ENCODE peak calls at places on chromosomes 7 and 10, in five cellular contexts. S is mesothelial cell of epicardium, I is HCT116, M is lower leg skin, K is fibroblast of lung. T is an unnamed sample.

GRCh38 chr7:128904381-128905197 is 5.9 kb downstream of the KCP start:
- DNase-seq in S (no peak), I (peak), M (peak), K (peak), T (peak)

GRCh38 chr7:82740246-82740848 is 296.8 kb upstream of the CACNA2D1 start:
- DNase-seq in S (no peak), I (peak), M (no peak), K (peak), T (peak)

GRCh38 chr7:27235387-27236052 is 7.1 kb upstream of the EVX1 start:
- DNase-seq in S (peak), I (peak), M (peak), K (no peak), T (peak)

GRCh38 chr10:24207781-24208611 is 942 bp upstream of the KIAA1217 start:
- DNase-seq in S (no peak), I (no peak), M (peak), K (peak), T (no peak)

GRCh38 chr7:3482147-3482921 is 181.3 kb downstream of the SDK1 start:
- DNase-seq in S (no peak), I (peak), M (no peak), K (peak), T (no peak)

GRCh38 chr10:62590305-62590704 is 214.2 kb upstream of the ADO start:
- DNase-seq in S (no peak), I (no peak), M (no peak), K (no peak), T (no peak)

GRCh38 chr10:67664936-67665335 is 31.1 kb downstream of the CTNNA3 start:
- DNase-seq in S (no peak), I (no peak), M (no peak), K (peak), T (no peak)

GRCh38 chr10:10526846-10527245 is 490.8 kb upstream of the CELF2 start:
- DNase-seq in S (no peak), I (no peak), M (no peak), K (peak), T (no peak)

GRCh38 chr7:50119815-50120637 is 27.0 kb upstream of the ZPBP start:
- DNase-seq in S (no peak), I (no peak), M (no peak), K (no peak), T (peak)

GRCh38 chr7:147008530-147008929 is 891.9 kb downstream of the CNTNAP2 start:
- DNase-seq in S (no peak), I (no peak), M (no peak), K (no peak), T (no peak)

GRCh38 chr10:42864575-42864974 is 82.0 kb downstream of the BMS1 start:
- DNase-seq in S (no peak), I (peak), M (no peak), K (peak), T (no peak)
- TF ChIP-seq CTCF in S (no peak), I (peak), M (no peak), K (peak), T (no peak)

GRCh38 chr10:12973149-12973718 is 28.3 kb downstream of the CCDC3 start:
- DNase-seq in S (no peak), I (no peak), M (peak), K (no peak), T (no peak)

GRCh38 chr10:12974845-12975199 is 26.7 kb downstream of the CCDC3 start:
- DNase-seq in S (no peak), I (no peak), M (no peak), K (no peak), T (no peak)

GRCh38 chr10:12974123-12974844 is 27.2 kb downstream of the CCDC3 start:
- DNase-seq in S (no peak), I (no peak), M (peak), K (no peak), T (no peak)

GRCh38 chr10:12975906-12976305 is 25.6 kb downstream of the CCDC3 start:
- DNase-seq in S (no peak), I (no peak), M (peak), K (no peak), T (no peak)

GRCh38 chr10:12975266-12975665 is 26.2 kb downstream of the CCDC3 start:
- DNase-seq in S (no peak), I (no peak), M (peak), K (no peak), T (no peak)
- TF ChIP-seq CTCF in S (no peak), I (peak), M (no peak), K (peak), T (no peak)

GRCh38 chr7:42137941-42138340 is 99.1 kb downstream of the GLI3 start:
- DNase-seq in S (no peak), I (no peak), M (no peak), K (no peak), T (no peak)

GRCh38 chr7:42135728-42136127 is 101.3 kb downstream of the GLI3 start:
- DNase-seq in S (no peak), I (no peak), M (no peak), K (no peak), T (no peak)

GRCh38 chr7:42139751-42140150 is 97.3 kb downstream of the GLI3 start:
- DNase-seq in S (no peak), I (no peak), M (no peak), K (no peak), T (no peak)

GRCh38 chr7:42137431-42137830 is 99.6 kb downstream of the GLI3 start:
- DNase-seq in S (no peak), I (no peak), M (no peak), K (no peak), T (no peak)

DNA sequence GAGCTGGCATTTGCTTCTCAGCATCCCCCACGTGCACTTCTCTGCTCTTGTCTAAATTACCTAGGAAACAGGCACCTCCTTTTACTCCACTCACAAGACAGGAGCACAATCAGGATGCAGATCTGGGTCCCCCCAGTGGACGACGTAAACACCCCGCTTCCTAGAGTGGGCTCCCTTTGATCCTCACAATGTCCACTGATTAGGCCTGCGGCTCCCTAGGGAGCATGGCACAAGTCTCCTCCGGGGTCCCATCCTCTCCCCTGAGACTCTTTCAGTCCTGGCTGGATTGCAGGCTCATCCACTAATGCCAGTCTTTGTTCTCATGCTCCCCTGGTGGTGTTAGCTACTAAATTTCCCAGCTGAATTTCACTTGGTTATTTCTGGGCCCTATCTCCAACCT is 98.3 kb downstream of the GLI3 start:
- DNase-seq in S (no peak), I (no peak), M (no peak), K (no peak), T (no peak)
- TF ChIP-seq CTCF in S (no peak), I (no peak), M (no peak), K (no peak), T (no peak)

DNA sequence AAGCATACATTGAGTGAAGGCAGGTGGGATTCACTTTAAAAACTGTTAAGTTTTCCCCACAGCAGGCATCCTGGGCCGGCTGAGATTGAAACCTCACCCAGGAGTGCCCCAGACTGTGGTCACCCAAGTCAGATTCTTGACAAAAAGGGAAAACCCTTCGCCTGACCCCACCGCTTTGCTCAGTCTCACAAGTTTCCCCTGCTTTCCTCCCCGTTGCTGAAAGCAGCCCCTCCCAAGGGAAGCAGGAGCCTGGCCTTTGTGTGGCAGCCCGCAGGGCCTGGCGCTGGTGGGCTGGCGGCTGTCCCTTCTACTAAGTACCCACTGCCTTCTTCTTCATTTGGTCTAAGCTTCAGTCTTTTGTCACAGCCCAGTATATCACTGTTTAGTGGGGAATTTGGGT is 16.0 kb downstream of the RNF32 start:
- DNase-seq in S (no peak), I (no peak), M (no peak), K (no peak), T (no peak)
- TF ChIP-seq CTCF in S (no peak), I (no peak), M (no peak), K (no peak), T (no peak)

GRCh38 chr7:36522453-36523007 is 132.9 kb downstream of the ANLN start:
- DNase-seq in S (no peak), I (no peak), M (peak), K (no peak), T (no peak)
- TF ChIP-seq CTCF in S (no peak), I (no peak), M (no peak), K (no peak), T (no peak)

DNA sequence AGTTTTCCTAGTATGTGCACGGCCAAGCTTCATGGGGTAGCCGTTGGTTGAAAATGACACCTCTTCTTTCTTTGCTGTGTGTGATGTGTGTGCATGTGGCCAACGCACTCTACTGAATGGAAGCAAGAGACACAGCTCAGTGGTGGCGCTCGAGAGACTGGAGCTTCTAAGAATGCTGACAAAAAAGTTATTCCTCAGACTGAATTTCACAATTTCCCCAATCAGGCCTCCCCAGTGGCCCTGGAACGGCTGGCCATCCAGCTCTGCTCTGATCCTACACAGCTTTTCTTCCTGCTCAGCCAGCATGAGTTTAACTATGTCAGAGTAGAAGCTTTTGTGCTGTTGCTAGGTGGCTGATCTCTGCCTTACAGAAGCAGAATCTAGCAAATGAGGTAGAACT is 186.7 kb upstream of the PLXDC2 start:
- DNase-seq in S (no peak), I (no peak), M (peak), K (peak), T (no peak)
- TF ChIP-seq CTCF in S (no peak), I (no peak), M (no peak), K (peak), T (no peak)

T was measured in activated CD8-positive, alpha-beta T cell treated with anti-CD3 and anti-CD28 coated beads for 36 hours.